ENCODE peak calls at places on chromosomes 16 and 17, in five cellular contexts. One of them, this sample, is unnamed.

GRCh38 chr17:42247734-42248133 is 28.5 kb downstream of the STAT5B start:
- DNase-seq in globus pallidus: no peak
- DNase-seq in amniotic stem cell: no peak
- DNase-seq in stimulated activated CD8-positive, alpha-beta memory T cell treated with anti-CD3 and anti-CD28 coated beads, Interleukin-7, amount 100 ng/mL, for 48 hours: no peak
- DNase-seq in neural progenitor cell: no peak
- DNase-seq in this sample: no peak

GRCh38 chr17:78449983-78450382 is 71.5 kb downstream of the PGS1 start:
- DNase-seq in globus pallidus: no peak
- DNase-seq in amniotic stem cell: no peak
- DNase-seq in stimulated activated CD8-positive, alpha-beta memory T cell treated with anti-CD3 and anti-CD28 coated beads, Interleukin-7, amount 100 ng/mL, for 48 hours: no peak
- DNase-seq in neural progenitor cell: no peak
- DNase-seq in this sample: no peak

GRCh38 chr16:66927918-66928649 is 2.7 kb upstream of the RRAD start:
- DNase-seq in globus pallidus: no peak
- DNase-seq in amniotic stem cell: no peak
- DNase-seq in stimulated activated CD8-positive, alpha-beta memory T cell treated with anti-CD3 and anti-CD28 coated beads, Interleukin-7, amount 100 ng/mL, for 48 hours: no peak
- DNase-seq in neural progenitor cell: no peak
- DNase-seq in this sample: no peak

GRCh38 chr17:65058615-65059014 is 2.1 kb upstream of the GNA13 start:
- DNase-seq in globus pallidus: no peak
- DNase-seq in amniotic stem cell: no peak
- DNase-seq in stimulated activated CD8-positive, alpha-beta memory T cell treated with anti-CD3 and anti-CD28 coated beads, Interleukin-7, amount 100 ng/mL, for 48 hours: no peak
- DNase-seq in neural progenitor cell: no peak
- DNase-seq in this sample: no peak

GRCh38 chr17:61325382-61326073 is 74.1 kb upstream of the TBX2 start:
- DNase-seq in globus pallidus: no peak
- DNase-seq in amniotic stem cell: no peak
- DNase-seq in stimulated activated CD8-positive, alpha-beta memory T cell treated with anti-CD3 and anti-CD28 coated beads, Interleukin-7, amount 100 ng/mL, for 48 hours: no peak
- DNase-seq in neural progenitor cell: no peak
- DNase-seq in this sample: no peak

GRCh38 chr17:76077582-76078110 is 1.3 kb upstream of the ZACN start:
- DNase-seq in globus pallidus: no peak
- DNase-seq in amniotic stem cell: no peak
- DNase-seq in stimulated activated CD8-positive, alpha-beta memory T cell treated with anti-CD3 and anti-CD28 coated beads, Interleukin-7, amount 100 ng/mL, for 48 hours: no peak
- DNase-seq in neural progenitor cell: no peak
- DNase-seq in this sample: no peak

GRCh38 chr17:6365187-6365943 is 69.6 kb downstream of the AIPL1 start:
- DNase-seq in globus pallidus: no peak
- DNase-seq in amniotic stem cell: no peak
- DNase-seq in stimulated activated CD8-positive, alpha-beta memory T cell treated with anti-CD3 and anti-CD28 coated beads, Interleukin-7, amount 100 ng/mL, for 48 hours: no peak
- DNase-seq in neural progenitor cell: no peak
- DNase-seq in this sample: no peak

GRCh38 chr17:64327201-64327930 is 63.3 kb downstream of the PECAM1 start:
- DNase-seq in globus pallidus: no peak
- DNase-seq in amniotic stem cell: no peak
- DNase-seq in stimulated activated CD8-positive, alpha-beta memory T cell treated with anti-CD3 and anti-CD28 coated beads, Interleukin-7, amount 100 ng/mL, for 48 hours: no peak
- DNase-seq in neural progenitor cell: no peak
- DNase-seq in this sample: no peak

GRCh38 chr17:50090071-50090470 is 5.1 kb upstream of the PDK2 start:
- DNase-seq in globus pallidus: no peak
- DNase-seq in amniotic stem cell: no peak
- DNase-seq in stimulated activated CD8-positive, alpha-beta memory T cell treated with anti-CD3 and anti-CD28 coated beads, Interleukin-7, amount 100 ng/mL, for 48 hours: no peak
- DNase-seq in neural progenitor cell: no peak
- DNase-seq in this sample: no peak

GRCh38 chr17:29571883-29572681 is 3.6 kb downstream of the TP53I13 start:
- DNase-seq in globus pallidus: no peak
- DNase-seq in amniotic stem cell: no peak
- DNase-seq in stimulated activated CD8-positive, alpha-beta memory T cell treated with anti-CD3 and anti-CD28 coated beads, Interleukin-7, amount 100 ng/mL, for 48 hours: no peak
- DNase-seq in neural progenitor cell: no peak
- DNase-seq in this sample: no peak

GRCh38 chr17:63549289-63549945 is 860 bp upstream of the DCAF7 start:
- DNase-seq in globus pallidus: no peak
- DNase-seq in amniotic stem cell: no peak
- DNase-seq in stimulated activated CD8-positive, alpha-beta memory T cell treated with anti-CD3 and anti-CD28 coated beads, Interleukin-7, amount 100 ng/mL, for 48 hours: no peak
- DNase-seq in neural progenitor cell: no peak
- DNase-seq in this sample: no peak

GRCh38 chr16:55250641-55251550 is 73.1 kb upstream of the IRX6 start:
- DNase-seq in globus pallidus: no peak
- DNase-seq in amniotic stem cell: no peak
- DNase-seq in stimulated activated CD8-positive, alpha-beta memory T cell treated with anti-CD3 and anti-CD28 coated beads, Interleukin-7, amount 100 ng/mL, for 48 hours: no peak
- DNase-seq in neural progenitor cell: no peak
- DNase-seq in this sample: no peak

GRCh38 chr17:63124958-63125357 is 158.9 kb downstream of the TANC2 start:
- DNase-seq in globus pallidus: no peak
- DNase-seq in amniotic stem cell: no peak
- DNase-seq in stimulated activated CD8-positive, alpha-beta memory T cell treated with anti-CD3 and anti-CD28 coated beads, Interleukin-7, amount 100 ng/mL, for 48 hours: no peak
- DNase-seq in neural progenitor cell: no peak
- DNase-seq in this sample: no peak

GRCh38 chr17:67007266-67007665 is 37.1 kb upstream of the CACNG1 start:
- DNase-seq in globus pallidus: no peak
- DNase-seq in amniotic stem cell: no peak
- DNase-seq in stimulated activated CD8-positive, alpha-beta memory T cell treated with anti-CD3 and anti-CD28 coated beads, Interleukin-7, amount 100 ng/mL, for 48 hours: no peak
- DNase-seq in neural progenitor cell: no peak
- DNase-seq in this sample: no peak

GRCh38 chr16:2023098-2023925 is 3.4 kb upstream of the NHERF2 start:
- DNase-seq in globus pallidus: peak
- DNase-seq in amniotic stem cell: peak
- DNase-seq in stimulated activated CD8-positive, alpha-beta memory T cell treated with anti-CD3 and anti-CD28 coated beads, Interleukin-7, amount 100 ng/mL, for 48 hours: peak
- DNase-seq in neural progenitor cell: peak
- DNase-seq in this sample: peak

GRCh38 chr16:48556913-48557351 is 53.0 kb downstream of the N4BP1 start:
- DNase-seq in globus pallidus: no peak
- DNase-seq in amniotic stem cell: no peak
- DNase-seq in stimulated activated CD8-positive, alpha-beta memory T cell treated with anti-CD3 and anti-CD28 coated beads, Interleukin-7, amount 100 ng/mL, for 48 hours: no peak
- DNase-seq in neural progenitor cell: no peak
- DNase-seq in this sample: no peak

GRCh38 chr17:50263293-50264262 is 10.7 kb upstream of the TMEM92 start:
- DNase-seq in globus pallidus: no peak
- DNase-seq in amniotic stem cell: no peak
- DNase-seq in stimulated activated CD8-positive, alpha-beta memory T cell treated with anti-CD3 and anti-CD28 coated beads, Interleukin-7, amount 100 ng/mL, for 48 hours: no peak
- DNase-seq in neural progenitor cell: no peak
- DNase-seq in this sample: no peak

GRCh38 chr16:66901626-66902025 is 17.1 kb downstream of the CDH16 start:
- DNase-seq in globus pallidus: no peak
- DNase-seq in amniotic stem cell: no peak
- DNase-seq in stimulated activated CD8-positive, alpha-beta memory T cell treated with anti-CD3 and anti-CD28 coated beads, Interleukin-7, amount 100 ng/mL, for 48 hours: no peak
- DNase-seq in neural progenitor cell: no peak
- DNase-seq in this sample: no peak

GRCh38 chr17:6677946-6678345 is 26.4 kb downstream of the C17orf100 start:
- DNase-seq in globus pallidus: no peak
- DNase-seq in amniotic stem cell: no peak
- DNase-seq in stimulated activated CD8-positive, alpha-beta memory T cell treated with anti-CD3 and anti-CD28 coated beads, Interleukin-7, amount 100 ng/mL, for 48 hours: no peak
- DNase-seq in neural progenitor cell: no peak
- DNase-seq in this sample: no peak

GRCh38 chr17:28698253-28698941 is 13.3 kb downstream of the PROCA1 start:
- DNase-seq in globus pallidus: no peak
- DNase-seq in amniotic stem cell: no peak
- DNase-seq in stimulated activated CD8-positive, alpha-beta memory T cell treated with anti-CD3 and anti-CD28 coated beads, Interleukin-7, amount 100 ng/mL, for 48 hours: no peak
- DNase-seq in neural progenitor cell: no peak
- DNase-seq in this sample: no peak

GRCh38 chr16:23171234-23171948 is 11.2 kb upstream of the SCNN1G start:
- DNase-seq in globus pallidus: no peak
- DNase-seq in amniotic stem cell: no peak
- DNase-seq in stimulated activated CD8-positive, alpha-beta memory T cell treated with anti-CD3 and anti-CD28 coated beads, Interleukin-7, amount 100 ng/mL, for 48 hours: no peak
- DNase-seq in neural progenitor cell: no peak
- DNase-seq in this sample: no peak

GRCh38 chr16:85202631-85203461 is 90.6 kb upstream of the CIBAR2 start:
- DNase-seq in globus pallidus: peak
- DNase-seq in amniotic stem cell: no peak
- DNase-seq in stimulated activated CD8-positive, alpha-beta memory T cell treated with anti-CD3 and anti-CD28 coated beads, Interleukin-7, amount 100 ng/mL, for 48 hours: no peak
- DNase-seq in neural progenitor cell: peak
- DNase-seq in this sample: no peak

GRCh38 chr16:9256196-9256595 is 164.8 kb downstream of the HAPSTR1 start:
- DNase-seq in globus pallidus: no peak
- DNase-seq in amniotic stem cell: no peak
- DNase-seq in stimulated activated CD8-positive, alpha-beta memory T cell treated with anti-CD3 and anti-CD28 coated beads, Interleukin-7, amount 100 ng/mL, for 48 hours: peak
- DNase-seq in neural progenitor cell: peak
- DNase-seq in this sample: no peak

GRCh38 chr17:80498242-80498919 is 22.0 kb upstream of the NPTX1 start:
- DNase-seq in globus pallidus: no peak
- DNase-seq in amniotic stem cell: no peak
- DNase-seq in stimulated activated CD8-positive, alpha-beta memory T cell treated with anti-CD3 and anti-CD28 coated beads, Interleukin-7, amount 100 ng/mL, for 48 hours: no peak
- DNase-seq in neural progenitor cell: peak
- DNase-seq in this sample: no peak

GRCh38 chr16:53091508-53092211 is 36.9 kb downstream of the CHD9 start:
- DNase-seq in globus pallidus: peak
- DNase-seq in amniotic stem cell: peak
- DNase-seq in stimulated activated CD8-positive, alpha-beta memory T cell treated with anti-CD3 and anti-CD28 coated beads, Interleukin-7, amount 100 ng/mL, for 48 hours: no peak
- DNase-seq in neural progenitor cell: peak
- DNase-seq in this sample: no peak

GRCh38 chr16:83952940-83953795 is at the start of gene OSGIN1:
- DNase-seq in globus pallidus: peak
- DNase-seq in amniotic stem cell: peak
- DNase-seq in stimulated activated CD8-positive, alpha-beta memory T cell treated with anti-CD3 and anti-CD28 coated beads, Interleukin-7, amount 100 ng/mL, for 48 hours: peak
- DNase-seq in neural progenitor cell: peak
- DNase-seq in this sample: peak